ENCODE peak calls at places on chromosomes 7 and 10, in seven cellular contexts. K, Q, U, O, T, A and N are unnamed samples.

GRCh38 chr7:152949198-152949597 is 189.6 kb downstream of the ACTR3B start:
- DNase-seq in K (no peak), Q (no peak), U (no peak), O (no peak), T (no peak), A (no peak), N (no peak)

GRCh38 chr10:67803588-67804394 is 34.2 kb downstream of the DNAJC12 start:
- DNase-seq in K (no peak), Q (no peak), U (peak; percentile 39), O (no peak), T (no peak), A (no peak), N (no peak)

GRCh38 chr7:150435390-150436073 is 14.9 kb upstream of the GIMAP8 start:
- DNase-seq in K (no peak), Q (no peak), U (no peak), O (no peak), T (no peak), A (no peak), N (no peak)

GRCh38 chr10:133236411-133237240 is 1.0 kb upstream of the VENTX start:
- DNase-seq in K (no peak), Q (no peak), U (no peak), O (no peak), T (no peak), A (no peak), N (peak; percentile 54)

GRCh38 chr7:43454936-43455518 is 127.9 kb upstream of the STK17A start:
- DNase-seq in K (no peak), Q (no peak), U (no peak), O (no peak), T (no peak), A (peak; percentile 76), N (no peak)

GRCh38 chr7:45026984-45027773 is 27.2 kb downstream of the CCM2 start:
- DNase-seq in K (peak; percentile 23), Q (peak; percentile 33), U (peak; percentile 20), O (no peak), T (no peak), A (peak; percentile 18), N (no peak)

GRCh38 chr10:128070161-128070560 is 56.1 kb downstream of the MKI67 start:
- DNase-seq in K (no peak), Q (no peak), U (no peak), O (no peak), T (peak; percentile 10), A (no peak), N (no peak)

GRCh38 chr10:53314856-53315255 is 542.3 kb upstream of the MBL2 start:
- DNase-seq in K (peak; percentile 77), Q (no peak), U (no peak), O (no peak), T (no peak), A (peak; percentile 48), N (no peak)

GRCh38 chr10:76352300-76352699 is 920.9 kb downstream of the LRMDA start:
- DNase-seq in K (peak; percentile 64), Q (no peak), U (no peak), O (no peak), T (no peak), A (peak; percentile 93), N (no peak)

GRCh38 chr10:84291389-84291788 is 37.0 kb upstream of the CCSER2 start:
- DNase-seq in K (no peak), Q (no peak), U (no peak), O (no peak), T (no peak), A (peak; percentile 59), N (peak; percentile 48)

GRCh38 chr10:13105184-13105583 is 5.2 kb downstream of the OPTN start:
- DNase-seq in K (no peak), Q (no peak), U (no peak), O (no peak), T (no peak), A (no peak), N (no peak)

GRCh38 chr10:2978111-2978510 is 89.2 kb upstream of the PFKP start:
- DNase-seq in K (no peak), Q (no peak), U (no peak), O (no peak), T (no peak), A (peak; percentile 50), N (no peak)

GRCh38 chr7:139582130-139582650 is 58.7 kb downstream of the CLEC2L start:
- DNase-seq in K (no peak), Q (no peak), U (no peak), O (no peak), T (no peak), A (no peak), N (no peak)

GRCh38 chr10:81949283-81949682 is 74.3 kb downstream of the NRG3 start:
- DNase-seq in K (no peak), Q (no peak), U (no peak), O (no peak), T (no peak), A (no peak), N (no peak)

GRCh38 chr10:49324711-49325110 is 25.7 kb downstream of the C10orf71 start:
- DNase-seq in K (no peak), Q (no peak), U (no peak), O (no peak), T (no peak), A (peak; percentile 4), N (peak; percentile 54)

GRCh38 chr7:151399906-151400305 is 9.9 kb downstream of the WDR86 start:
- DNase-seq in K (no peak), Q (no peak), U (no peak), O (no peak), T (no peak), A (no peak), N (no peak)

GRCh38 chr10:103491729-103492364 is 1.7 kb upstream of the NEURL1 start:
- DNase-seq in K (peak; percentile 92), Q (no peak), U (no peak), O (no peak), T (peak; percentile 83), A (peak; percentile 94), N (no peak)

GRCh38 chr7:76423666-76424412 is 911 bp upstream of the ZP3 start:
- DNase-seq in K (no peak), Q (no peak), U (no peak), O (no peak), T (no peak), A (no peak), N (peak; percentile 45)

GRCh38 chr10:5461914-5462840 is 37.2 kb downstream of the CALML5 start:
- DNase-seq in K (no peak), Q (no peak), U (no peak), O (no peak), T (no peak), A (no peak), N (no peak)

GRCh38 chr7:43211276-43211675 is 98.8 kb downstream of the HECW1 start:
- DNase-seq in K (no peak), Q (no peak), U (no peak), O (no peak), T (no peak), A (peak; percentile 22), N (no peak)

GRCh38 chr10:10826125-10826524 is 191.5 kb upstream of the CELF2 start:
- DNase-seq in K (peak; percentile 55), Q (no peak), U (no peak), O (no peak), T (no peak), A (peak; percentile 51), N (no peak)

GRCh38 chr10:128880221-128880620 is 586.8 kb upstream of the MGMT start:
- DNase-seq in K (no peak), Q (no peak), U (no peak), O (no peak), T (no peak), A (no peak), N (no peak)

GRCh38 chr7:25731035-25731880 is 420.7 kb upstream of the NFE2L3 start:
- DNase-seq in K (no peak), Q (no peak), U (no peak), O (no peak), T (no peak), A (peak; percentile 18), N (no peak)

GRCh38 chr10:124999433-125000365 is 57.8 kb downstream of the ZRANB1 start:
- DNase-seq in K (peak; percentile 78), Q (no peak), U (no peak), O (no peak), T (no peak), A (no peak), N (peak; percentile 4)

GRCh38 chr10:103649654-103650423 is 156.3 kb downstream of the NEURL1 start:
- DNase-seq in K (no peak), Q (no peak), U (no peak), O (no peak), T (no peak), A (no peak), N (peak; percentile 24)

GRCh38 chr10:24643679-24644209 is 79.9 kb downstream of the ARHGAP21 start:
- DNase-seq in K (no peak), Q (no peak), U (no peak), O (no peak), T (no peak), A (no peak), N (no peak)

GRCh38 chr7:70660819-70661191 is 471.1 kb upstream of the GALNT17 start:
- DNase-seq in K (no peak), Q (no peak), U (no peak), O (no peak), T (no peak), A (no peak), N (no peak)

GRCh38 chr7:101172854-101173751 is 7.0 kb downstream of the NAT16 start:
- DNase-seq in K (peak; percentile 68), Q (no peak), U (no peak), O (no peak), T (no peak), A (peak; percentile 91), N (peak; percentile 18)

GRCh38 chr10:94279835-94280709 is 82.7 kb downstream of the NOC3L start:
- DNase-seq in K (no peak), Q (peak; percentile 53), U (peak; percentile 53), O (peak; percentile 32), T (peak; percentile 81), A (peak; percentile 40), N (peak; percentile 77)

GRCh38 chr7:32910195-32910594 is 18.6 kb upstream of the KBTBD2 start:
- DNase-seq in K (no peak), Q (no peak), U (no peak), O (no peak), T (no peak), A (no peak), N (no peak)

GRCh38 chr7:70694909-70695803 is 436.8 kb upstream of the GALNT17 start:
- DNase-seq in K (no peak), Q (peak; percentile 15), U (no peak), O (no peak), T (peak; percentile 49), A (peak; percentile 33), N (peak; percentile 50)

GRCh38 chr10:13632879-13633437 is 46.2 kb downstream of the PRPF18 start:
- DNase-seq in K (no peak), Q (no peak), U (no peak), O (no peak), T (peak; percentile 57), A (no peak), N (no peak)

GRCh38 chr10:24307696-24308476 is 98.9 kb downstream of the KIAA1217 start:
- DNase-seq in K (no peak), Q (no peak), U (no peak), O (no peak), T (no peak), A (no peak), N (no peak)

GRCh38 chr10:10780746-10781145 is 236.9 kb upstream of the CELF2 start:
- DNase-seq in K (no peak), Q (no peak), U (no peak), O (no peak), T (no peak), A (no peak), N (no peak)

GRCh38 chr7:101792051-101792651 is 25.3 kb upstream of the CUX1 start:
- DNase-seq in K (no peak), Q (no peak), U (no peak), O (no peak), T (no peak), A (peak; percentile 88), N (no peak)

GRCh38 chr7:33748793-33749192 is 156.5 kb upstream of the BMPER start:
- DNase-seq in K (no peak), Q (no peak), U (no peak), O (no peak), T (no peak), A (peak; percentile 61), N (no peak)